ENCODE peak calls at places on chromosomes 7 and 10, in seven cellular contexts. One of them, this sample, is unnamed.

GRCh38 chr10:52111151-52111891 is 202.8 kb upstream of the DKK1 start:
- DNase-seq in HL-60: no peak
- DNase-seq in Panc1: no peak
- DNase-seq in K562: no peak
- DNase-seq in transverse colon: no peak
- DNase-seq in GM12878: no peak
- DNase-seq in HepG2: no peak
- DNase-seq in this sample: no peak

GRCh38 chr7:519429-519973 is at the start of gene PDGFA:
- DNase-seq in HL-60: peak
- DNase-seq in transverse colon: no peak
- DNase-seq in K562: peak
- DNase-seq in Panc1: no peak
- DNase-seq in HepG2: no peak
- DNase-seq in GM12878: no peak
- DNase-seq in this sample: peak

GRCh38 chr10:21292763-21293517 is 232.5 kb downstream of the SKIDA1 start:
- DNase-seq in Panc1: no peak
- DNase-seq in HL-60: no peak
- DNase-seq in HepG2: peak
- DNase-seq in transverse colon: peak
- DNase-seq in K562: no peak
- DNase-seq in GM12878: no peak
- DNase-seq in this sample: no peak

GRCh38 chr7:76231071-76231470 is 29.4 kb downstream of the SRRM3 start:
- DNase-seq in HL-60: no peak
- DNase-seq in GM12878: no peak
- DNase-seq in transverse colon: no peak
- DNase-seq in K562: peak
- DNase-seq in Panc1: no peak
- DNase-seq in HepG2: no peak
- DNase-seq in this sample: no peak

GRCh38 chr7:30849565-30849964 is 62.1 kb upstream of the AQP1 start:
- DNase-seq in HL-60: no peak
- DNase-seq in GM12878: no peak
- DNase-seq in transverse colon: no peak
- DNase-seq in Panc1: no peak
- DNase-seq in HepG2: no peak
- DNase-seq in K562: no peak
- DNase-seq in this sample: no peak

GRCh38 chr7:101222275-101222830 is 4.4 kb downstream of the ZNHIT1 start:
- DNase-seq in HepG2: no peak
- DNase-seq in K562: no peak
- DNase-seq in Panc1: no peak
- DNase-seq in transverse colon: no peak
- DNase-seq in HL-60: no peak
- DNase-seq in GM12878: no peak
- DNase-seq in this sample: no peak

GRCh38 chr10:3290550-3290949 is 118.0 kb upstream of the PITRM1 start:
- DNase-seq in HL-60: no peak
- DNase-seq in K562: no peak
- DNase-seq in HepG2: no peak
- DNase-seq in GM12878: no peak
- DNase-seq in transverse colon: no peak
- DNase-seq in Panc1: no peak
- DNase-seq in this sample: no peak

GRCh38 chr7:18457832-18458231 is 37.7 kb upstream of the HDAC9 start:
- DNase-seq in K562: no peak
- DNase-seq in HL-60: no peak
- DNase-seq in HepG2: no peak
- DNase-seq in GM12878: no peak
- DNase-seq in transverse colon: no peak
- DNase-seq in Panc1: no peak
- DNase-seq in this sample: no peak

GRCh38 chr7:28376634-28377033 is 35.7 kb upstream of the CREB5 start:
- DNase-seq in HepG2: no peak
- DNase-seq in transverse colon: no peak
- DNase-seq in K562: no peak
- DNase-seq in Panc1: no peak
- DNase-seq in GM12878: no peak
- DNase-seq in HL-60: no peak
- DNase-seq in this sample: no peak

GRCh38 chr7:16028103-16028502 is 341.6 kb upstream of the MEOX2 start:
- DNase-seq in K562: no peak
- DNase-seq in HL-60: no peak
- DNase-seq in HepG2: no peak
- DNase-seq in Panc1: no peak
- DNase-seq in transverse colon: no peak
- DNase-seq in GM12878: no peak
- DNase-seq in this sample: no peak

DNA sequence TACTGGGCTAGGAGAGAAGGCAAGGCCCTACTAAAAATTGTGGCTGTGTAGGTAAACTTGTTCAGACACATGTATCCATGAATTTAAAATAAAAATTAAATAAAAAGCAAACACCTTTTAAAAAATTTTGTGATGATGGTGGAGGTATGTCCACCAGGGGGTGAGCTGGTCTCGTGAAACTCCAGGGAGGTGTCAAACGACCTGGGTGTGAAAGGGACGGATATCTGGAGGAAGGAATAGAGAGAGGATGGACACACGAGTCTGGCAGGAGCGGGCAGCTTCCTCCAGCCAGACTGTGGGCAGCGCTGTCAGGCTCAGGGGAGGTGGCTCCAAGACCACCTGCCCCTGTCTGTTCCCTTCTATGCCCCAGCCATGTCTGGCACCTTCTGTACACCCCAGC is 34.8 kb upstream of the DMBT1 start:
- DNase-seq in HL-60: no peak
- DNase-seq in K562: no peak
- DNase-seq in HepG2: peak
- DNase-seq in transverse colon: peak
- DNase-seq in Panc1: no peak
- DNase-seq in GM12878: no peak
- DNase-seq in this sample: no peak
- TF ChIP-seq CTCF in HL-60: no peak
- TF ChIP-seq CTCF in K562: peak
- TF ChIP-seq CTCF in HepG2: peak
- TF ChIP-seq CTCF in transverse colon: peak
- TF ChIP-seq CTCF in Panc1: peak
- TF ChIP-seq CTCF in GM12878: no peak
- TF ChIP-seq CTCF in this sample: peak

DNA sequence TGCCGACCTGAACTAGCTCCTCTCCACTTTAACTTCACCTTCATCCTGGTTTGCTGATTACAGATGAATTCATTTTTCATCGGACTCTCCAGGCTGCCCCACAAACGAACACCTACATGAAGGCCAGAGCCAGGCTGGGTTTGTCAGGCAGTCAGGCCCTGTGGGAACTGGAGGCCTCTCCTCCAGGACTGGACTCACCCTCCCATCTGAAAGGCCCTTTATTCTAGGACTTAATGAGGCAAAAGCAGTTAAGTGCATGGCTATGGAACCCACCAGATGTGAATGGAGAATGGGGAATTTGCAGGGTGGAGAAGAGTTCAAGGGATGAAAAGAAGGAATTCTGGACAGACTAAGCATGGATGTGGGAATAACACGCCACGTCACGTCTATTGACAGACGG is 170.8 kb downstream of the ARHGAP12 start:
- DNase-seq in Panc1: no peak
- DNase-seq in HepG2: no peak
- DNase-seq in transverse colon: no peak
- DNase-seq in K562: no peak
- DNase-seq in GM12878: no peak
- DNase-seq in HL-60: no peak
- DNase-seq in this sample: no peak
- H3K27ac ChIP-seq in Panc1: peak
- H3K27ac ChIP-seq in HepG2: no peak
- H3K27ac ChIP-seq in transverse colon: peak
- H3K27ac ChIP-seq in K562: no peak
- H3K27ac ChIP-seq in GM12878: no peak
- H3K27ac ChIP-seq in HL-60: no peak
- H3K27ac ChIP-seq in this sample: peak

DNA sequence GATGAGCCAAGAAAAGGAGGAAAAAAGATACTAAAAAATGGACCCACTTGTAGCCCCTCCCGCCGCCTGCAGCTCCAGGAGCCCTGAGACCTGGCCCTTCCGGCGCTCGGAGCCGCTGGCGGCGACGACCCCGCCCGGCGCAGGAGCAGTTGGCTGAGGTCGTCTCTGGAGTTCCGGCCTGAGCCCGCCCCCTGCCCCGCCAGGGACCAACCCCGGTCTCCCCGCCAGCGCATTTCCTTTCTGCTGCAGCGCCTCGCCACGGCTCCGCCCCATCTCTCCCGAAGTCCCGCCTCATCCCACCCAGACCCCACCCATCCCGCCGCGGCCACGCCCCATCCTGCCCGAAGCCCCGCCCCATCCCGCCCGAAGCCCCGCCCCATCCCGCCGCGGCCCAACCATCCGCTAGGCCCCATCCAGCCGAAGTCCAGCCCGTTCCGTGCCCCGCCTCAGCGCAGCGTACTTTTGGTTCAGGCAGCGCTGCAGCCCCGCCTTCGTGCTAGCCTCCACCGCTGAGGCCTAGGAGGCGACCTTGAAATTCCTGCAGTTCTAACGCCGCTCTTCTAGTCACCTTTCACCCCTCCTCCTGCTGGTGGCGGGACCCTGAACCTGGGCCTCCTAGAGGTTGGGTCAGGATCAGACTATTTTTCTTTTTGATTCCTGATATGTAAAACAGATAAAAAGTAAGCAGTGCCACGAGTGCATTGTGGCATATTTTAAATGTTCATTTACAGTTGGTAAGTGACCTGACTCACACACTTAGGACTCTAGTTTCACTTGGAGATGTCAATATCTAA is at the start of gene STN1:
- DNase-seq in HepG2: peak
- DNase-seq in Panc1: peak
- DNase-seq in HL-60: peak
- DNase-seq in transverse colon: peak
- DNase-seq in K562: peak
- DNase-seq in GM12878: peak
- DNase-seq in this sample: peak
- TF ChIP-seq POLR2AphosphoS5 in HepG2: peak
- TF ChIP-seq POLR2AphosphoS5 in Panc1: peak
- TF ChIP-seq POLR2AphosphoS5 in HL-60: peak
- TF ChIP-seq POLR2AphosphoS5 in transverse colon: peak
- TF ChIP-seq POLR2AphosphoS5 in K562: peak
- TF ChIP-seq POLR2AphosphoS5 in GM12878: peak
- TF ChIP-seq POLR2AphosphoS5 in this sample: peak

DNA sequence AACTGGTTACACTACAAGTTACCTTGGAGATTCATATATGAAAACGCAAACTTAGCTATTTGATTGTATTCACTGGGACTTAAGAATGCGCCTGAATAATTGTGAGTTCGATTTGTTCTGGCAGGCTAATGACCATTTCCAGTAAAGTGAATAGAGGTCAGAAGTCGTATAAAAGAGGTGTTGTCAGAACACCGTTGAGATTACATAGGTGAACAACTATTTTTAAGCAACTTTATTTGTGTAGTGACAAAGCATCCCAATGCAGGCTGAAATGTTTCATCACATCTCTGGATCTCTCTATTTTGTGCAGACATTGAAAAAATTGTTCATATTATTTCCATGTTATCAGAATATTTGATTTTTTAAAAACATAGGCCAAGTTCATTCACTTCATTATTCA is 9.3 kb downstream of the STEAP1 start:
- DNase-seq in transverse colon: no peak
- DNase-seq in Panc1: no peak
- DNase-seq in K562: no peak
- DNase-seq in HepG2: no peak
- DNase-seq in HL-60: no peak
- DNase-seq in GM12878: no peak
- DNase-seq in this sample: no peak
- TF ChIP-seq CTCF in transverse colon: no peak
- TF ChIP-seq CTCF in Panc1: no peak
- TF ChIP-seq CTCF in K562: no peak
- TF ChIP-seq CTCF in HepG2: no peak
- TF ChIP-seq CTCF in HL-60: no peak
- TF ChIP-seq CTCF in GM12878: no peak
- TF ChIP-seq CTCF in this sample: no peak

GRCh38 chr7:141697211-141697871 is 4.6 kb downstream of the DENND11 start:
- DNase-seq in GM12878: no peak
- DNase-seq in K562: no peak
- DNase-seq in HepG2: no peak
- DNase-seq in Panc1: no peak
- DNase-seq in transverse colon: no peak
- DNase-seq in HL-60: no peak
- DNase-seq in this sample: no peak
- H3K27ac ChIP-seq in GM12878: no peak
- H3K27ac ChIP-seq in K562: no peak
- H3K27ac ChIP-seq in HepG2: no peak
- H3K27ac ChIP-seq in Panc1: no peak
- H3K27ac ChIP-seq in transverse colon: no peak
- H3K27ac ChIP-seq in HL-60: no peak
- H3K27ac ChIP-seq in this sample: no peak

GRCh38 chr7:103540986-103541385 is 95.0 kb upstream of the SLC26A5 start:
- DNase-seq in transverse colon: no peak
- DNase-seq in GM12878: no peak
- DNase-seq in HepG2: no peak
- DNase-seq in K562: no peak
- DNase-seq in Panc1: no peak
- DNase-seq in HL-60: no peak
- DNase-seq in this sample: peak
- TF ChIP-seq POLR2AphosphoS5 in transverse colon: no peak
- TF ChIP-seq POLR2AphosphoS5 in GM12878: no peak
- TF ChIP-seq POLR2AphosphoS5 in HepG2: no peak
- TF ChIP-seq POLR2AphosphoS5 in K562: no peak
- TF ChIP-seq POLR2AphosphoS5 in Panc1: no peak
- TF ChIP-seq POLR2AphosphoS5 in HL-60: no peak
- TF ChIP-seq POLR2AphosphoS5 in this sample: no peak

This sample was measured in stomach.